ENCODE peak calls at places on chromosomes 3 and 15, in six cellular contexts. D is transverse colon; N is stimulated activated effector memory CD8-positive, alpha-beta T cell treated with anti-CD3 and anti-CD28 coated beads, Interleukin-12 subunit alpha, Interleukin-12 subunit beta, amount 100 ng/mL, for 72 hours; C is astrocyte of the spinal cord; E is DMS153; S is endothelial cell. Q is an unnamed sample.

GRCh38 chr3:15629860-15630597 is 28.5 kb downstream of the BTD start:
- DNase-seq in D (peak), N (peak), C (peak), E (peak), S (peak), Q (peak)

GRCh38 chr3:148880681-148881080 is 15.6 kb downstream of the CPA3 start:
- DNase-seq in D (no peak), N (no peak), C (no peak), E (no peak), S (peak), Q (peak)

GRCh38 chr3:79767953-79768282 is at the start of gene ROBO1:
- DNase-seq in D (no peak), N (no peak), C (peak), E (no peak), S (no peak), Q (no peak)

GRCh38 chr3:161854232-161854771 is 357.7 kb downstream of the OTOL1 start:
- DNase-seq in D (peak), N (no peak), C (peak), E (peak), S (peak), Q (peak)

GRCh38 chr15:81098884-81099601 is 35.0 kb upstream of the CFAP161 start:
- DNase-seq in D (no peak), N (no peak), C (no peak), E (no peak), S (peak), Q (no peak)

GRCh38 chr3:50146316-50146901 is 8.7 kb upstream of the SEMA3F start:
- DNase-seq in D (no peak), N (no peak), C (no peak), E (no peak), S (no peak), Q (no peak)

GRCh38 chr15:67149859-67150824 is 84.7 kb downstream of the SMAD3 start:
- DNase-seq in D (peak), N (peak), C (peak), E (no peak), S (peak), Q (no peak)

GRCh38 chr3:118501152-118501551 is 533.5 kb downstream of the IGSF11 start:
- DNase-seq in D (peak), N (no peak), C (peak), E (peak), S (peak), Q (no peak)

GRCh38 chr15:56244811-56245576 is 1.3 kb upstream of the RFX7 start:
- DNase-seq in D (peak), N (peak), C (no peak), E (no peak), S (peak), Q (no peak)

GRCh38 chr15:80480909-80481308 is 76.7 kb downstream of the ARNT2 start:
- DNase-seq in D (peak), N (no peak), C (peak), E (no peak), S (no peak), Q (no peak)

GRCh38 chr15:70258369-70259029 is 160.8 kb upstream of the TLE3 start:
- DNase-seq in D (peak), N (peak), C (no peak), E (no peak), S (no peak), Q (no peak)

GRCh38 chr3:98821072-98821471 is 57.9 kb downstream of the ST3GAL6 start:
- DNase-seq in D (no peak), N (no peak), C (no peak), E (no peak), S (no peak), Q (no peak)

GRCh38 chr3:170985304-170985703 is 41.2 kb downstream of the SLC2A2 start:
- DNase-seq in D (no peak), N (no peak), C (no peak), E (no peak), S (no peak), Q (no peak)

GRCh38 chr3:190577225-190577624 is 63.3 kb downstream of the IL1RAP start:
- DNase-seq in D (no peak), N (peak), C (no peak), E (no peak), S (no peak), Q (no peak)

GRCh38 chr3:134314588-134315285 is 59.5 kb downstream of the AMOTL2 start:
- DNase-seq in D (no peak), N (no peak), C (no peak), E (no peak), S (no peak), Q (no peak)

GRCh38 chr3:98744283-98744682 is 18.9 kb upstream of the ST3GAL6 start:
- DNase-seq in D (no peak), N (no peak), C (no peak), E (no peak), S (no peak), Q (no peak)